ENCODE peak calls at places on chromosomes 4 and X, in six cellular contexts. J is astrocyte, Q is aorta, S is ascending aorta, M is transverse colon, F is left ventricle myocardium inferior. R is an unnamed sample.

GRCh38 chr4:19034089-19034488 is 1012.5 kb upstream of the LCORL start:
- DNase-seq in J (peak; percentile 6), Q (no peak), S (no peak), M (no peak), F (no peak), R (no peak)

GRCh38 chr4:146051724-146052396 is 113.2 kb upstream of the ZNF827 start:
- DNase-seq in J (peak; percentile 72), Q (no peak), S (no peak), M (no peak), F (no peak), R (no peak)

GRCh38 chr4:142128529-142128928 is 492.1 kb downstream of the IL15 start:
- DNase-seq in J (peak; percentile 51), Q (no peak), S (no peak), M (no peak), F (no peak), R (no peak)

GRCh38 chrX:44470816-44471215 is 71.8 kb downstream of the FUNDC1 start:
- DNase-seq in J (no peak), Q (no peak), S (no peak), M (no peak), F (no peak), R (no peak)

GRCh38 chr4:19135886-19136633 is 1114.5 kb upstream of the LCORL start:
- DNase-seq in J (peak; percentile 2), Q (no peak), S (no peak), M (no peak), F (no peak), R (no peak)

GRCh38 chr4:125787707-125788106 is 473.0 kb downstream of the FAT4 start:
- DNase-seq in J (no peak), Q (no peak), S (no peak), M (no peak), F (no peak), R (no peak)

GRCh38 chrX:49220100-49220499 is 13.0 kb downstream of the CACNA1F start:
- DNase-seq in J (no peak), Q (no peak), S (no peak), M (no peak), F (no peak), R (no peak)

GRCh38 chrX:64842492-64842891 is 133.8 kb downstream of the ZC4H2 start:
- DNase-seq in J (no peak), Q (no peak), S (no peak), M (no peak), F (no peak), R (no peak)

GRCh38 chr4:1809754-1810502 is 16.8 kb downstream of the FGFR3 start:
- DNase-seq in J (no peak), Q (peak; percentile 87), S (no peak), M (peak; percentile 71), F (peak; percentile 61), R (peak; percentile 78)

GRCh38 chrX:65697915-65698796 is 30.7 kb downstream of the MSN start:
- DNase-seq in J (peak; percentile 27), Q (no peak), S (peak; percentile 33), M (peak; percentile 66), F (peak; percentile 44), R (peak; percentile 80)

GRCh38 chr4:101973331-101973730 is 182.8 kb downstream of the BANK1 start:
- DNase-seq in J (no peak), Q (no peak), S (no peak), M (no peak), F (no peak), R (no peak)

GRCh38 chr4:13264126-13264525 is 220.0 kb downstream of the RAB28 start:
- DNase-seq in J (peak; percentile 25), Q (no peak), S (no peak), M (no peak), F (no peak), R (no peak)

GRCh38 chr4:82715731-82716617 is 82.6 kb downstream of the SCD5 start:
- DNase-seq in J (peak; percentile 49), Q (no peak), S (no peak), M (no peak), F (no peak), R (no peak)

GRCh38 chr4:20359692-20360091 is 108.0 kb downstream of the SLIT2 start:
- DNase-seq in J (no peak), Q (no peak), S (no peak), M (no peak), F (no peak), R (no peak)

GRCh38 chrX:153476628-153477027 is 6.3 kb upstream of the HAUS7 start:
- DNase-seq in J (peak; percentile 53), Q (peak; percentile 87), S (no peak), M (no peak), F (peak; percentile 59), R (no peak)

GRCh38 chr4:12242354-12242753 is 813.7 kb upstream of the HS3ST1 start:
- DNase-seq in J (no peak), Q (no peak), S (no peak), M (no peak), F (no peak), R (no peak)

GRCh38 chr4:24770111-24770584 is 25.2 kb upstream of the SOD3 start:
- DNase-seq in J (peak; percentile 98), Q (no peak), S (no peak), M (no peak), F (no peak), R (no peak)

GRCh38 chrX:40061005-40061404 is 36.8 kb downstream of the BCOR start:
- DNase-seq in J (no peak), Q (peak; percentile 39), S (no peak), M (no peak), F (no peak), R (no peak)

GRCh38 chrX:40061871-40062524 is 35.8 kb downstream of the BCOR start:
- DNase-seq in J (no peak), Q (peak; percentile 73), S (no peak), M (no peak), F (no peak), R (no peak)

GRCh38 chrX:40064055-40064597 is 33.6 kb downstream of the BCOR start:
- DNase-seq in J (no peak), Q (peak; percentile 71), S (no peak), M (no peak), F (no peak), R (no peak)

GRCh38 chrX:40063555-40063954 is 34.2 kb downstream of the BCOR start:
- DNase-seq in J (no peak), Q (peak; percentile 31), S (no peak), M (no peak), F (no peak), R (no peak)

GRCh38 chrX:40062525-40063193 is 35.1 kb downstream of the BCOR start:
- DNase-seq in J (no peak), Q (peak; percentile 46), S (no peak), M (no peak), F (no peak), R (no peak)
- H3K36me3 ChIP-seq in J (peaks cover 5% of the 10 kb centered on the region), Q (no peaks in the 10 kb centered on the region), S (peaks cover 43% of the 10 kb centered on the region), M (no peaks in the 10 kb centered on the region), F (peaks cover 30% of the 10 kb centered on the region), R (peaks cover 52% of the 10 kb centered on the region)

GRCh38 chr4:54277691-54278090 is 48.6 kb downstream of the PDGFRA start:
- DNase-seq in J (peak; percentile 89), Q (no peak), S (peak; percentile 11), M (no peak), F (no peak), R (no peak)
- H3K4me1 ChIP-seq in J (peaks cover 35% of the 10 kb centered on the region), Q (peaks cover 6% of the 10 kb centered on the region), S (peaks cover 14% of the 10 kb centered on the region), M (no peaks in the 10 kb centered on the region), F (peaks cover 53% of the 10 kb centered on the region), R (peaks cover 40% of the 10 kb centered on the region)

GRCh38 chr4:119508281-119508680 is 120.3 kb downstream of the PDE5A start:
- DNase-seq in J (peak; percentile 40), Q (no peak), S (no peak), M (no peak), F (no peak), R (no peak)
- H3K36me3 ChIP-seq in J (peaks cover 27% of the 10 kb centered on the region), Q (peaks cover 8% of the 10 kb centered on the region), S (peaks cover 41% of the 10 kb centered on the region), M (peaks cover 30% of the 10 kb centered on the region), F (peaks cover 38% of the 10 kb centered on the region), R (peaks cover 69% of the 10 kb centered on the region)

DNA sequence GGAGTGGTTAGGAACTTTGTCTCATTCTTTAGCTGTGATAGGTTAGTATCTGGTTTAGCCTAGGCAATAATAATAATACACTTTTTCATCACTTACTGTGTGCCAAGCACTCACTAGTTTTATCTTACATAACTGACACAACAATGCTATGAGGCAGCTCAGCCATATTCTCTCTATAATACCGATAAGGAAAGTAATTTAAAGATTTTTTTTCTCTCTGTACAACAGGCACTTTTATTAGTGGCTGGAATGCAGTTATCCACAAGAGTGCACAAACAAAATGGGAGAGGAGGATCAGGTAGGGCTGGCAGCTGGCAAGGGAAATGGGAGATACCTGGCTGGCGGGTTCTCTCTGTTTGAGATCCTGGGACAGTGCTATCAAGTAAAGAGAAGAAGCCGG is 7.6 kb downstream of the RELL1 start:
- DNase-seq in J (no peak), Q (no peak), S (no peak), M (no peak), F (no peak), R (no peak)
- H3K4me1 ChIP-seq in J (peaks cover 9% of the 10 kb centered on the region), Q (no peaks in the 10 kb centered on the region), S (no peaks in the 10 kb centered on the region), M (peaks cover 81% of the 10 kb centered on the region), F (peaks cover 81% of the 10 kb centered on the region), R (peaks cover 62% of the 10 kb centered on the region)

GRCh38 chrX:100831219-100831946 is 11.2 kb downstream of the CSTF2 start:
- DNase-seq in J (no peak), Q (no peak), S (no peak), M (no peak), F (no peak), R (no peak)
- H3K36me3 ChIP-seq in J (peaks cover 18% of the 10 kb centered on the region), Q (peaks cover 2% of the 10 kb centered on the region), S (peaks cover 40% of the 10 kb centered on the region), M (no peaks in the 10 kb centered on the region), F (peaks cover 51% of the 10 kb centered on the region), R (peaks cover 70% of the 10 kb centered on the region)

DNA sequence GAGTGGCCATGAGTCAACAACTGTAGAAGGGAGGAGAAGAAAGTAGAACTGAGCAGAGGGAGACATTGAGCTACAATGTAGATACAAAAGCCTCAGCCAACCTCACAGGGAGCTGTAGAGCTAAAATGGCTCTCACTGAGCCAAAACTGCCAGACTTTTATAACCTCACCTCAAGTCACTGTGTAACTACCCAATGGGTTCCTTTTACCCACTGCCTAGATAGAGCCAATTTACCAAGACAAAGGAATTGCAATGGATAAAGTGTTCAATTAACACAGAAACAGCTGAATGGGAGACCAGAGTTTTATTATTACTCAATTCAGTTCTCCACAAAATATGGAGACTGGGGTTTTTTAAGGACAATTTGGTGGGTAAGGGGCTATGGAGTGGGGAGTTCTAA is 938.9 kb upstream of the GRIA3 start:
- DNase-seq in J (no peak), Q (no peak), S (no peak), M (no peak), F (no peak), R (no peak)
- H3K4me1 ChIP-seq in J (no peaks in the 10 kb centered on the region), Q (no peaks in the 10 kb centered on the region), S (no peaks in the 10 kb centered on the region), M (no peaks in the 10 kb centered on the region), F (no peaks in the 10 kb centered on the region), R (no peaks in the 10 kb centered on the region)